ENCODE peak calls at places on chromosomes 3 and 15, in eight cellular contexts. G, Y, D, V, U, A, S and P are unnamed samples.

GRCh38 chr3:32276279-32276841 is 37.9 kb downstream of the CMTM8 start:
- DNase-seq in U (peak), Y (no peak), S (no peak), D (no peak), G (no peak), V (no peak), A (no peak), P (peak)

GRCh38 chr15:67025719-67026118 is 39.7 kb upstream of the SMAD3 start:
- DNase-seq in G (peak), U (no peak), S (peak), D (no peak), A (no peak), V (peak), Y (no peak), P (peak)

GRCh38 chr3:139762307-139762706 is 84.5 kb upstream of the NMNAT3 start:
- DNase-seq in G (no peak), U (no peak), S (no peak), Y (no peak), A (no peak), V (no peak), D (no peak), P (no peak)

GRCh38 chr15:75862796-75863195 is 19.5 kb downstream of the UBE2Q2 start:
- DNase-seq in S (no peak), V (no peak), Y (no peak), D (no peak), U (no peak), A (no peak), G (no peak), P (no peak)

GRCh38 chr15:37135225-37135624 is 34.9 kb upstream of the MEIS2 start:
- DNase-seq in S (no peak), A (no peak), G (no peak), U (no peak), D (no peak), V (no peak), Y (peak), P (no peak)

GRCh38 chr3:50630916-50631315 is 14.0 kb downstream of the MAPKAPK3 start:
- DNase-seq in U (no peak), Y (no peak), G (no peak), V (no peak), A (no peak), D (no peak), S (no peak), P (no peak)

GRCh38 chr3:33438871-33439270 is 1.3 kb downstream of the UBP1 start:
- DNase-seq in G (no peak), V (no peak), S (peak), U (no peak), A (no peak), D (no peak), Y (no peak), P (no peak)

GRCh38 chr15:101504866-101505609 is 15.5 kb upstream of the PCSK6 start:
- DNase-seq in Y (no peak), V (no peak), D (no peak), U (peak), A (no peak), S (peak), G (no peak), P (peak)

GRCh38 chr3:107082527-107082926 is 294.7 kb upstream of the CCDC54 start:
- DNase-seq in V (no peak), G (no peak), S (no peak), Y (no peak), D (no peak), U (no peak), A (no peak), P (no peak)

GRCh38 chr3:52532838-52533622 is 627 bp downstream of the NT5DC2 start:
- DNase-seq in U (peak), A (peak), G (peak), V (no peak), Y (peak), S (no peak), D (no peak), P (no peak)

GRCh38 chr15:32877201-32877600 is 159.4 kb downstream of the GREM1 start:
- DNase-seq in S (peak), D (no peak), A (no peak), G (no peak), Y (no peak), V (no peak), U (no peak), P (no peak)

DNA sequence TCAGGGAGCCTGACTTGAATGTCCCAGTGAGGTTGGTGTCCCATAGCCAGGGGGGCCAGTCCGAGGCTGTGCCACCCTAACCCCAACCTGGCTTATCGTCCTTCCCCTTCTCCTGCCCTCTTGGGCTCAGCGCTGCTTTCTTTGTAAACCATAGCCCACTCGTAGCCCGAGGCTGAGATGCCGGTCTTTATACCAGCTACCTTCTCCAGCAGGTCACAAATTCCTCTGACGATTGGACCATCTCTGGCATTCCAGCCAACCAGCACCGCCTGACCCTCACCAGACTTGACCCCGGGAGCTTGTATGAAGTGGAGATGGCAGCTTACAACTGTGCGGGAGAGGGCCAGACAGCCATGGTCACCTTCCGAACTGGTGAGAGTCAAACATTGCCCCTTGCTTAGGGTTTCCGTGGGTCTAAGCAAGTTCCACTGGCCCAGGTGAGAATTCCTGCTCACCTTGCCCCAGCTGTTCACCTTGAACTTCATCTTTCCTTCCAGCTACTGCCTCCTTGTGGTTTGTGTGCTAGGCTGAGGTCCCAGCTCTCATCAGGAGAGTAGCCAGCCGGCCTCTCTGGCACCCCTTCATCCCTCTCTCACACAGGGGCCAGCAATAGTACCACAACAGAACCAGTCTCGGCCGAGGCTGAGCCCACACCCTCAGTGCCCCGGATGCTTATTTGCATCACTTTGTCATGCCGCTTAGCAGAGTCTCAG is 66.7 kb downstream of the BOC start:
- DNase-seq in G (no peak), V (no peak), S (no peak), A (no peak), Y (peak), U (no peak), D (no peak), P (no peak)
- TF ChIP-seq CTCF in G (no peak), V (no peak), S (no peak), A (no peak), Y (peak), U (no peak), D (peak), P (no peak)

GRCh38 chr3:143321058-143321769 is 201.6 kb downstream of the CHST2 start:
- DNase-seq in U (no peak), Y (no peak), V (no peak), D (no peak), G (no peak), A (no peak), S (no peak), P (no peak)
- H3K4me3 ChIP-seq in U (no peak), Y (no peak), V (no peak), D (no peak), G (no peak), A (no peak), S (no peak), P (no peak)

GRCh38 chr3:67605377-67605776 is 49.0 kb downstream of the SUCLG2 start:
- DNase-seq in G (no peak), S (peak), A (no peak), V (no peak), U (no peak), D (peak), Y (no peak), P (peak)
- TF ChIP-seq CTCF in G (no peak), S (peak), A (peak), V (no peak), U (no peak), D (no peak), Y (peak), P (peak)

GRCh38 chr15:77030042-77030927 is 35.4 kb downstream of the PSTPIP1 start:
- DNase-seq in G (no peak), D (no peak), Y (peak), S (no peak), A (peak), U (no peak), V (no peak), P (no peak)

GRCh38 chr15:77032052-77032646 is 37.2 kb downstream of the PSTPIP1 start:
- DNase-seq in A (peak), U (no peak), D (no peak), Y (no peak), V (no peak), G (no peak), S (no peak), P (no peak)

GRCh38 chr15:77030928-77031375 is 36.0 kb downstream of the PSTPIP1 start:
- DNase-seq in V (no peak), A (peak), D (no peak), G (no peak), S (no peak), Y (peak), U (peak), P (no peak)

GRCh38 chr15:77032647-77033416 is 37.9 kb downstream of the PSTPIP1 start:
- DNase-seq in V (no peak), A (peak), S (no peak), U (peak), D (no peak), G (no peak), Y (no peak), P (no peak)

DNA sequence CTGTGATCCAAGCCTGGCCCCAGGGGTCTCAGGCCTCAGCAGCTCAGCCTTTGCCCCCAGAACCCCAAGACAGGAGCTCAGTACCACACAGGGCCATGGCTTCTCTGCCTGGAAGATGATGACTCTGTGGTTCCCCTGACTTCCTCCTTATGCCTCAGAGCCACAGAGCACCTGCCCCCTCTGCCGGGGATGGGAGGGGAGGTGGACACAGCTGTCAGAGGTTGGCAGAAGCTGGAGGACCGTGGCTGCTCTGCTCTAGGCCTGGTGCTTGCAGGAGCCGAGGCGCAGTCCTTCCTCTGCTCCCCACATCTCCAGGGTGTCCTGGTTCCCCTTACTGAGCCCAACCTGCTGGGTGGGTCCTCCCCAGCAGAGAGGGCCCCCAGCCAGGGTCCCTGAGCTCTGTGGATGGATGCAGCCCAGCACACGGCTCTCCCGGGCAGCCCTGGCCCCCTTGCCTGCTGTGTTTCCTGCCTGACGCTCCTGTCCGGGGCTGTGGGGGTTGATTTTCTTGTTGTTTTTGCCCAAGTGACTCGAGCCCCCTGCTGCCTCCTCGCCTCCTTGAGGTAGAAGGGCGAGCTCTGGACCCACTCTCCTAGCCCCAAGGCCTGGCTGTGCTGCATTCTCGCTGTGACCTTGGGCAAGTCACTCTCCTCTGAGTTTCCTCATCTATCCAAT is 36.6 kb downstream of the PSTPIP1 start:
- DNase-seq in U (no peak), V (no peak), S (no peak), A (peak), D (no peak), G (no peak), Y (peak), P (no peak)
- H3K4me3 ChIP-seq in U (no peak), V (no peak), S (no peak), A (no peak), D (no peak), G (no peak), Y (no peak), P (no peak)